ENCODE peak calls at places on chromosomes 13 and 19, in four cellular contexts. Y is IMR-90, X is transverse colon, Z is H54. F is an unnamed sample.

GRCh38 chr13:31081316-31081715 is 80.4 kb downstream of the HSPH1 start:
- DNase-seq in Z (no peak), X (no peak), Y (no peak), F (no peak)

GRCh38 chr13:113625965-113626661 is 31.9 kb downstream of the ATP4B start:
- DNase-seq in Z (no peak), Y (peak; percentile 50), X (no peak), F (peak; percentile 22)

GRCh38 chr19:45693168-45693788 is 812 bp downstream of the QPCTL start:
- DNase-seq in X (peak; percentile 89), Z (no peak), Y (peak; percentile 57), F (peak; percentile 71)

GRCh38 chr13:113930711-113931637 is 42.9 kb downstream of the C13orf46 start:
- DNase-seq in X (no peak), Y (no peak), Z (no peak), F (no peak)

GRCh38 chr13:104592127-104592526 is 1525.9 kb upstream of the SLC10A2 start:
- DNase-seq in Y (peak; percentile 76), Z (no peak), X (no peak), F (no peak)

GRCh38 chr13:28532226-28533048 is 37.5 kb upstream of the FLT1 start:
- DNase-seq in X (no peak), Z (no peak), Y (no peak), F (peak; percentile 57)

GRCh38 chr19:46000497-46001246 is 5.4 kb downstream of the CCDC61 start:
- DNase-seq in Y (no peak), X (peak; percentile 69), Z (no peak), F (peak; percentile 67)

GRCh38 chr19:54478677-54479266 is 5.7 kb upstream of the CDC42EP5 start:
- DNase-seq in Y (peak; percentile 49), X (no peak), Z (no peak), F (peak; percentile 61)

GRCh38 chr19:48330012-48330681 is 4.8 kb downstream of the EMP3 start:
- DNase-seq in Z (no peak), X (peak; percentile 89), Y (no peak), F (peak; percentile 94)

GRCh38 chr13:89227356-89227755 is 1556.2 kb downstream of the SLITRK5 start:
- DNase-seq in Y (no peak), Z (no peak), X (no peak), F (no peak)

GRCh38 chr19:49637865-49638350 is 2.0 kb downstream of the RRAS start:
- DNase-seq in Y (peak; percentile 62), X (peak; percentile 91), Z (peak; percentile 93), F (peak; percentile 51)

GRCh38 chr13:41675306-41675705 is 218.0 kb downstream of the RGCC start:
- DNase-seq in Z (no peak), Y (no peak), X (no peak), F (no peak)

GRCh38 chr19:55172741-55173140 is 6.3 kb upstream of the DNAAF3 start:
- DNase-seq in Z (peak; percentile 93), X (no peak), Y (peak; percentile 75), F (no peak)

GRCh38 chr13:111940892-111941291 is 126.1 kb upstream of the SOX1 start:
- DNase-seq in Z (no peak), X (no peak), Y (no peak), F (no peak)

GRCh38 chr19:14416743-14417214 is 2.4 kb downstream of the DDX39A start:
- DNase-seq in Z (no peak), Y (no peak), X (peak; percentile 78), F (no peak)

GRCh38 chr19:46626441-46626840 is 1.6 kb upstream of the PTGIR start:
- DNase-seq in Y (no peak), Z (no peak), X (no peak), F (no peak)

GRCh38 chr19:4327252-4327876 is 11.3 kb downstream of the STAP2 start:
- DNase-seq in Z (peak; percentile 76), Y (peak; percentile 13), X (peak; percentile 83), F (peak; percentile 91)

DNA sequence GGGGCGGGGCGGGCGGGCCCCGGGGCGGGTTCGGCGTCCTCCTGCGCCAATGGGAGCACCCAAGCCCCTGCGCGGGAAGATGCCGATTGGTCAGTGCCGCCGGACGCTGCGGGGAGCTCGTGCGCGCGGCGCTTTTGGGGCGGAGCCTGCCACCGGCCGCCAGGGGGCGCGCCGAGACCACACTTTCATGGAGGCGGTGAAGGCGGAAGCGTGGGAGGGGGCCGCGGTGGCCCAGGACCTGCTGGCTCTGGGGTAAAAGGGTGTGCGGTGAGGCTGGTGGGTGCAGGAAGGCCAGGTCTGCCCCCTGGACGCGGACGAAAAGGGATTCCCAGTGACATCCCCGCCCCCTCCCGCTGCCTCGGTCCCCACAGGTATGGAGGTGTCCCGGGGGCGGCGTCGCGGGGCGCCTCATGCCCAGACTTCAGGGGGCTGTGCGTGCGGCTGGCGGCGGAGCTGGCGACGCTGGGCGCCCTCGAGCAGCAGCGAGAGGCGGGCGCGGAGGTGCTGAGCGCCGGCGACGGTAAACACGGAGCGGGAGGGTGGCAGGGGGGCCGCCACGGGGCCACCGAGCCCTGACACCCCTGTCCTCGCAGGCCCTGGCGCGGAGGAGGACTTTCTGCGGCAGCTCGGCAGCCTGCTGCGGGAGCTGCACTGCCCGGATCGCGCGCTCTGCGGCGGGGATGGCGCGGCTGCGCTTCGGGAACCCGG is at the start of gene FAM98C:
- DNase-seq in Y (peak; percentile 92), Z (peak; percentile 100), X (peak; percentile 98), F (peak; percentile 98)
- TF ChIP-seq POLR2A in Y (peak; percentile 53), Z (peak; percentile 51), X (peak; percentile 63), F (peak; percentile 50)

GRCh38 chr13:26186141-26186870 is 35.8 kb downstream of the RNF6 start:
- DNase-seq in Z (peak; percentile 13), X (peak; percentile 94), Y (peak; percentile 89), F (peak; percentile 96)
- TF ChIP-seq POLR2A in Z (no peak), X (peak; percentile 40), Y (no peak), F (peak; percentile 51)

DNA sequence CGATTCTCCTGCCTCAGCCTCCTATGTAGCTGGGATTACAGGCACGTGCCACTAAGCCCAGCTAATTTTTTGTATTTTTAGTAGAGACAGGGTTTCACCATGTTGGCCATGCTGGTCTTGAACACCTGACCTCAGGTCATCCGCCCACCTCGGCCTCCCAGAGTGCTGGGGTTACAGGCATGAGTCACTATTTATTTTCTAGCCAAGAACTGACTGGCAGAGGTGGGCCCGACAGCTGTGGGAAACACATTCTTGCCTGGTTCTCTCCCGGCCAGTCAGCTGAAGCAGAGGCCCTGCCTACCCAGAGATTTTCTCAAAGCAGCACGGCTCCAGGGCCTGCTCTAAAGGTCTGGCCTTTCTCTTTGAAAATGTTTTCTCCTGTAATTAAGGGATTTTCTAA is 108.0 kb downstream of the KCTD15 start:
- DNase-seq in X (no peak), Y (no peak), Z (no peak), F (no peak)
- TF ChIP-seq POLR2A in X (no peak), Y (no peak), Z (no peak), F (no peak)

DNA sequence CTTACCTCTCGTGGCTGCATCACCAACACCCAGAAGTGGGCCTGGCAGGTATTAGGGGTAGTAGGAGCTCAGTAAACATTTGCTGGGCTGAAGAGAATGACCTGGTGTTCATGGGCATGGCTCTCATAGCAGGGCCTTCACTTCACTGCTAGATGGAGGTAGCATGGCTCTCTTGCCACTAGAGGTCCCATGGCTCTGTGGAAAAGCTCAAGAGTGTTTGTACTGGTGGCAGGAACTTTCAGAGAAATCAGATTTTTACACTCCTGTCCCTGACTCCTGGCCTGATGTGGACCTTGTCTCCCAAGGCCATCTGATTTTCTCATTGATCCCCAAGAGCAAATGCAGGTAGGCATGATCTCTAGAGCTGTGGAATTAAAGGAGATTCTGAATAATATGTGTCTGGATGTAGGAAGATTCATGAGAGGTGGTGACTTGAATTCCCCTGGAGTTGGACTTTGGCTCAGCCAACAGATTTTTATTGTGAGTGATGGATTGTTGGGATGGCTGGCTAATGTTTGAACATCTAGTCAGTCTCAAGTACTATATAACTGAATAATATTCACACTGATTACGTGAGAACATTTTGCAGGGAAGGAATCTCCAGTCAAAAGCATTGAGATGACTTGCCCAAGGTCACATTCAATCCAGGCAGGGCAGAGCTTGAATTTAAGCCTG is 5.8 kb downstream of the ZNF574 start:
- DNase-seq in Z (peak; percentile 67), X (no peak), Y (peak; percentile 65), F (peak; percentile 17)
- TF ChIP-seq POLR2A in Z (no peak), X (no peak), Y (no peak), F (no peak)

DNA sequence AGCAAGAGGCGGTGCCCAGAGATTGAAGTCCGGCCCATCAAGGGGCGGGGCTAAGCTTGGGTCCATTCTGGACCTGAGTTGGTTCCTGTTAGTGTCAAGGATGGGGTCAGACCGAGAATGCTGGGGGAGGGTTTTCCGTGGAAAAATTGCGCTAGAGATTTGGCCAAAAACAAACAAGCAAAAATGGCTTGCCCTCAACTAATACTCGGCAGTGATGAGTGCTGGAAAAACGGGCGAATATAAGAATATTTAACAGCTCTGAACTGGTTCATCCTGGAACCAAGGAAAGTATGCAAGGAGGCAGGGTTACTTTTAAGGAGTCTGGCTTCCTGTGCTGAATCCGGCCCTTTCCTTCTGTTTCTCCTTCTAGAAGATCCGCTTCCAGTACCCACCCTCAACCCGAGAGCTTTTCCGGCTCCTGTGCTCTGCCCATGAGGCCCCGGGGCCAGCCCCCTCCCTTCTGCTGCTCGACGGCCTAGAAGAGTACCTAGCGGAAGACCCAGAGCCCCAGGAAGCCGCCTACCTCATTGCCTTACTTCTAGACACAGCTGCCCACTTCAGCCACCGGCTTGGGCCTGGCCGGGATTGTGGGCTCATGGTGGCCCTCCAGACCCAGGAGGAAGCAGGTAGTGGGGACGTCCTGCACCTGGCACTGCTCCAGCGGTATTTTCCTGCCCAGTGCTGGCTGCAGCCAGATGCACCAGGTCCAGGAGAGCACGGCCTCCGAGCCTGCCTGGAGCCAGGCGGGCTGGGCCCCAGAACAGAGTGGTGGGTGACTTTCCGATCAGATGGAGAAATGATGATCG is 880 bp downstream of the SWSAP1 start:
- DNase-seq in Y (no peak), X (peak; percentile 74), Z (no peak), F (peak; percentile 64)
- TF ChIP-seq POLR2A in Y (no peak), X (peak; percentile 74), Z (no peak), F (peak; percentile 83)

GRCh38 chr19:13162749-13163608 is 12.8 kb downstream of the IER2 start:
- DNase-seq in Z (peak; percentile 67), Y (peak; percentile 97), X (peak; percentile 99), F (peak; percentile 97)
- TF ChIP-seq POLR2A in Z (peak; percentile 73), Y (peak; percentile 21), X (peak; percentile 64), F (peak; percentile 69)

GRCh38 chr19:38384209-38385027 is 3.4 kb downstream of the GGN start:
- DNase-seq in Z (no peak), X (no peak), Y (no peak), F (no peak)

GRCh38 chr19:38386300-38386967 is 1.4 kb downstream of the GGN start:
- DNase-seq in Y (no peak), Z (no peak), X (no peak), F (no peak)

GRCh38 chr19:38385804-38386257 is 2.0 kb downstream of the GGN start:
- DNase-seq in Z (no peak), Y (no peak), X (no peak), F (no peak)

GRCh38 chr19:38383743-38384142 is 4.1 kb downstream of the GGN start:
- DNase-seq in Y (no peak), X (no peak), Z (no peak), F (no peak)

DNA sequence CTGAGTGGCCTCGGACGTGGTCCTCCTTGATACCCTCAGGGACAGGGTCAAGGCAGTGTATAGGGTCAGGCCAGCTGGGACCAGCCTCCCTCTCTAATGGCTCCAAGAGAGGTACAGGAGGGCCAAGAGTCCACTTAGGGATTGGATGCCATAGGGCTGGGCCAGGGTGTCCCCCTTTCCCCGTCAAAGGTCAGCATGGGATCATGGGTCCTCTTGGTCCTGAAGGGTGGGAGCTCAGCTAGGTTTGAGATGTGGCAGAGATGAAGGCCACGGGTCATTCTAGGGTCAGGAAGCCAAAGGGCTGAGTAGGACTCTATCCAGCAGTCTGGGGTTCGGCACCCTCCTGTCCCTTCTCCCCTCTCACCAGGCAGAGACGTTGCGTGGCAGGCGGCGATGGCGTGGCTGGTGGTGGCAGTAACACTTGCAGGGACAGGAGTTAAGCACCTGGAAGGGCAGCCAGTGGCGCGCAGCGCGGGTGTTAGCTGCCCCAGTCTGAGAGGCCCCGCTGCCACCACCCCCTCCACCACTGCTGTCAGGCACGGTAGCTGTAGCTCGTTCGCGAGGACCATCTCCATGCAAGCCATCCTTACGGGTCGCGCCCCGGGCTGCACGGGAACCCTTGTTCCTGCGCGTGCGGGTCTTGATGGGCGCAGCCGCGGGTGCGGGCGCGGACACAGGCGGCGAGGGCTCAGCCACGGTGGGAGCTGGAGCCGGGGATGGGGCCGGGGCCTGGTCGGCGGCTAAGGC is 2.6 kb downstream of the GGN start:
- DNase-seq in X (no peak), Y (no peak), Z (no peak), F (no peak)
- TF ChIP-seq POLR2A in X (no peak), Y (no peak), Z (no peak), F (no peak)

F was measured in erythroblast.